ENCODE peak calls at places on chromosomes 6 and 20, in nine cellular contexts. E is nephron progenitor cell; O is HCT116; H is T-helper 2 cell treated with Interferon-gamma antibody and Interleukin-4, amounts not matched to agents 5 μg/mL and 100 μg/mL, for 36 hours; Q is NCI-H345; A is NCI-H1092 treated with DMSO at 0.1 percent for 48 hours; G is activated naive CD4-positive, alpha-beta T cell; J is iris pigment epithelial cell; B is brain microvascular endothelial cell. Y is an unnamed sample.

GRCh38 chr6:108113557-108114519 is 39.3 kb upstream of the OSTM1 start:
- DNase-seq in E (peak), O (peak), H (no peak), Q (peak), A (peak), G (no peak), J (peak), B (peak), Y (no peak)

GRCh38 chr20:37533154-37533715 is 5.6 kb upstream of the BLCAP start:
- DNase-seq in E (no peak), O (no peak), H (no peak), Q (no peak), A (no peak), G (no peak), J (no peak), B (no peak), Y (no peak)

GRCh38 chr6:145118224-145118623 is 617.1 kb downstream of the EPM2A start:
- DNase-seq in E (no peak), O (no peak), H (no peak), Q (no peak), A (no peak), G (no peak), J (no peak), B (no peak), Y (no peak)

GRCh38 chr20:53547664-53548239 is 45.9 kb downstream of the ZNF217 start:
- DNase-seq in E (peak), O (peak), H (peak), Q (peak), A (peak), G (no peak), J (peak), B (peak), Y (peak)

GRCh38 chr20:23334111-23334510 is 16.5 kb upstream of the NXT1 start:
- DNase-seq in E (no peak), O (no peak), H (no peak), Q (no peak), A (no peak), G (no peak), J (no peak), B (no peak), Y (no peak)

GRCh38 chr20:535958-536357 is 7.6 kb downstream of the CSNK2A1 start:
- DNase-seq in E (no peak), O (no peak), H (no peak), Q (no peak), A (no peak), G (no peak), J (peak), B (no peak), Y (no peak)

GRCh38 chr6:12173670-12174069 is 116.5 kb upstream of the EDN1 start:
- DNase-seq in E (no peak), O (no peak), H (no peak), Q (no peak), A (no peak), G (no peak), J (no peak), B (no peak), Y (no peak)

GRCh38 chr6:86936834-86937218 is 502 bp upstream of the HTR1E start:
- DNase-seq in E (no peak), O (no peak), H (no peak), Q (peak), A (no peak), G (no peak), J (no peak), B (no peak), Y (no peak)

GRCh38 chr6:158999154-158999668 is 791 bp downstream of the RSPH3 start:
- DNase-seq in E (no peak), O (no peak), H (no peak), Q (no peak), A (no peak), G (no peak), J (no peak), B (no peak), Y (no peak)

GRCh38 chr20:53828673-53829085 is 235.0 kb upstream of the ZNF217 start:
- DNase-seq in E (no peak), O (peak), H (no peak), Q (no peak), A (peak), G (no peak), J (peak), B (peak), Y (peak)

GRCh38 chr20:1508576-1508975 is 17.4 kb upstream of the SIRPB2 start:
- DNase-seq in E (no peak), O (no peak), H (no peak), Q (no peak), A (no peak), G (no peak), J (no peak), B (no peak), Y (no peak)

GRCh38 chr20:4130404-4131189 is 115.2 kb upstream of the RNF24 start:
- DNase-seq in E (no peak), O (no peak), H (peak), Q (no peak), A (no peak), G (no peak), J (peak), B (peak), Y (peak)

GRCh38 chr6:22413681-22414305 is 117.0 kb upstream of the PRL start:
- DNase-seq in E (no peak), O (no peak), H (no peak), Q (no peak), A (no peak), G (no peak), J (peak), B (peak), Y (no peak)

GRCh38 chr6:3500262-3501001 is 43.6 kb upstream of the SLC22A23 start:
- DNase-seq in E (no peak), O (no peak), H (no peak), Q (no peak), A (no peak), G (no peak), J (peak), B (no peak), Y (no peak)

GRCh38 chr20:33407251-33407650 is 5.9 kb upstream of the CDK5RAP1 start:
- DNase-seq in E (no peak), O (no peak), H (no peak), Q (no peak), A (no peak), G (no peak), J (peak), B (no peak), Y (no peak)

GRCh38 chr6:105322499-105323231 is 80.2 kb downstream of the PREP start:
- DNase-seq in E (no peak), O (no peak), H (no peak), Q (no peak), A (peak), G (no peak), J (no peak), B (no peak), Y (no peak)